ENCODE peak calls at places on chromosomes 16 and 17, in seven cellular contexts. One of them, this sample, is unnamed.
A peak's percentile ranks its signal among the peaks of the same experiment; 100 is the strongest.

GRCh38 chr16:28292731-28293588 is 635 bp downstream of the SBK1 start:
- DNase-seq in NB4: no peak
- DNase-seq in AG09309: no peak
- DNase-seq in natural killer cell: no peak
- DNase-seq in esophagus muscularis mucosa: no peak
- DNase-seq in bronchial epithelial cell: no peak
- DNase-seq in cardiac fibroblast: no peak
- DNase-seq in this sample: no peak

GRCh38 chr16:57607676-57608461 is 20.6 kb upstream of the ADGRG1 start:
- DNase-seq in NB4: no peak
- DNase-seq in AG09309: no peak
- DNase-seq in natural killer cell: peak; percentile 2
- DNase-seq in esophagus muscularis mucosa: no peak
- DNase-seq in bronchial epithelial cell: no peak
- DNase-seq in cardiac fibroblast: no peak
- DNase-seq in this sample: no peak

GRCh38 chr16:28609631-28610594 is at the start of gene SULT1A1:
- DNase-seq in NB4: no peak
- DNase-seq in AG09309: no peak
- DNase-seq in natural killer cell: no peak
- DNase-seq in esophagus muscularis mucosa: peak; percentile 92
- DNase-seq in bronchial epithelial cell: peak; percentile 29
- DNase-seq in cardiac fibroblast: peak; percentile 72
- DNase-seq in this sample: no peak

GRCh38 chr17:1920948-1921351 is 91.1 kb downstream of the RPA1 start:
- DNase-seq in NB4: no peak
- DNase-seq in AG09309: no peak
- DNase-seq in natural killer cell: no peak
- DNase-seq in esophagus muscularis mucosa: no peak
- DNase-seq in bronchial epithelial cell: no peak
- DNase-seq in cardiac fibroblast: no peak
- DNase-seq in this sample: no peak

GRCh38 chr17:43832168-43832975 is 574 bp downstream of the MPP3 start:
- DNase-seq in NB4: no peak
- DNase-seq in AG09309: no peak
- DNase-seq in natural killer cell: no peak
- DNase-seq in esophagus muscularis mucosa: no peak
- DNase-seq in bronchial epithelial cell: peak; percentile 73
- DNase-seq in cardiac fibroblast: peak; percentile 55
- DNase-seq in this sample: no peak

GRCh38 chr17:57295526-57296023 is 39.3 kb downstream of the MSI2 start:
- DNase-seq in NB4: no peak
- DNase-seq in AG09309: no peak
- DNase-seq in natural killer cell: no peak
- DNase-seq in esophagus muscularis mucosa: no peak
- DNase-seq in bronchial epithelial cell: no peak
- DNase-seq in cardiac fibroblast: no peak
- DNase-seq in this sample: no peak

GRCh38 chr17:29124135-29124930 is 55.9 kb downstream of the MYO18A start:
- DNase-seq in NB4: peak; percentile 88
- DNase-seq in AG09309: peak; percentile 53
- DNase-seq in natural killer cell: no peak
- DNase-seq in esophagus muscularis mucosa: no peak
- DNase-seq in bronchial epithelial cell: peak; percentile 70
- DNase-seq in cardiac fibroblast: peak; percentile 88
- DNase-seq in this sample: no peak

GRCh38 chr17:27343972-27344607 is 50.2 kb downstream of the WSB1 start:
- DNase-seq in NB4: no peak
- DNase-seq in AG09309: no peak
- DNase-seq in natural killer cell: no peak
- DNase-seq in esophagus muscularis mucosa: no peak
- DNase-seq in bronchial epithelial cell: no peak
- DNase-seq in cardiac fibroblast: peak; percentile 74
- DNase-seq in this sample: no peak

GRCh38 chr17:66655861-66656260 is 179.1 kb upstream of the CACNG5 start:
- DNase-seq in NB4: peak; percentile 51
- DNase-seq in AG09309: peak; percentile 27
- DNase-seq in natural killer cell: no peak
- DNase-seq in esophagus muscularis mucosa: no peak
- DNase-seq in bronchial epithelial cell: peak; percentile 98
- DNase-seq in cardiac fibroblast: peak; percentile 56
- DNase-seq in this sample: no peak

GRCh38 chr17:36072431-36073121 is 8.5 kb downstream of the CCL18 start:
- DNase-seq in NB4: peak; percentile 81
- DNase-seq in AG09309: no peak
- DNase-seq in natural killer cell: peak; percentile 62
- DNase-seq in esophagus muscularis mucosa: no peak
- DNase-seq in bronchial epithelial cell: peak; percentile 21
- DNase-seq in cardiac fibroblast: peak; percentile 43
- DNase-seq in this sample: peak; percentile 69

GRCh38 chr17:75010683-75011406 is 1.6 kb upstream of the MRPL58 start:
- DNase-seq in NB4: no peak
- DNase-seq in AG09309: no peak
- DNase-seq in natural killer cell: no peak
- DNase-seq in esophagus muscularis mucosa: no peak
- DNase-seq in bronchial epithelial cell: peak; percentile 54
- DNase-seq in cardiac fibroblast: peak; percentile 48
- DNase-seq in this sample: no peak

GRCh38 chr17:57296231-57296630 is 39.9 kb downstream of the MSI2 start:
- DNase-seq in NB4: no peak
- DNase-seq in AG09309: no peak
- DNase-seq in natural killer cell: no peak
- DNase-seq in esophagus muscularis mucosa: no peak
- DNase-seq in bronchial epithelial cell: no peak
- DNase-seq in cardiac fibroblast: no peak
- DNase-seq in this sample: no peak

GRCh38 chr16:54331241-54332002 is 44.8 kb upstream of the IRX3 start:
- DNase-seq in NB4: no peak
- DNase-seq in AG09309: no peak
- DNase-seq in natural killer cell: no peak
- DNase-seq in esophagus muscularis mucosa: no peak
- DNase-seq in bronchial epithelial cell: no peak
- DNase-seq in cardiac fibroblast: no peak
- DNase-seq in this sample: no peak

GRCh38 chr16:11080999-11081630 is 136.8 kb downstream of the CLEC16A start:
- DNase-seq in NB4: no peak
- DNase-seq in AG09309: no peak
- DNase-seq in natural killer cell: no peak
- DNase-seq in esophagus muscularis mucosa: no peak
- DNase-seq in bronchial epithelial cell: no peak
- DNase-seq in cardiac fibroblast: no peak
- DNase-seq in this sample: no peak

GRCh38 chr16:11078812-11079459 is 134.6 kb downstream of the CLEC16A start:
- DNase-seq in NB4: no peak
- DNase-seq in AG09309: peak; percentile 87
- DNase-seq in natural killer cell: no peak
- DNase-seq in esophagus muscularis mucosa: no peak
- DNase-seq in bronchial epithelial cell: no peak
- DNase-seq in cardiac fibroblast: peak; percentile 93
- DNase-seq in this sample: no peak

GRCh38 chr16:11082108-11082859 is 137.9 kb downstream of the CLEC16A start:
- DNase-seq in NB4: peak; percentile 38
- DNase-seq in AG09309: no peak
- DNase-seq in natural killer cell: no peak
- DNase-seq in esophagus muscularis mucosa: no peak
- DNase-seq in bronchial epithelial cell: no peak
- DNase-seq in cardiac fibroblast: no peak
- DNase-seq in this sample: no peak

GRCh38 chr16:11080327-11080967 is 136.1 kb downstream of the CLEC16A start:
- DNase-seq in NB4: no peak
- DNase-seq in AG09309: no peak
- DNase-seq in natural killer cell: no peak
- DNase-seq in esophagus muscularis mucosa: no peak
- DNase-seq in bronchial epithelial cell: no peak
- DNase-seq in cardiac fibroblast: no peak
- DNase-seq in this sample: no peak

GRCh38 chr16:11079657-11080187 is 135.4 kb downstream of the CLEC16A start:
- DNase-seq in NB4: no peak
- DNase-seq in AG09309: peak; percentile 90
- DNase-seq in natural killer cell: no peak
- DNase-seq in esophagus muscularis mucosa: no peak
- DNase-seq in bronchial epithelial cell: no peak
- DNase-seq in cardiac fibroblast: peak; percentile 77
- DNase-seq in this sample: no peak
- TF ChIP-seq CTCF in NB4: no peak
- TF ChIP-seq CTCF in AG09309: no peak
- TF ChIP-seq CTCF in natural killer cell: no peak
- TF ChIP-seq CTCF in esophagus muscularis mucosa: no peak
- TF ChIP-seq CTCF in bronchial epithelial cell: no peak
- TF ChIP-seq CTCF in cardiac fibroblast: no peak
- TF ChIP-seq CTCF in this sample: no peak

GRCh38 chr17:48307814-48308411 is 122.1 kb downstream of the SKAP1 start:
- DNase-seq in NB4: peak; percentile 60
- DNase-seq in AG09309: peak; percentile 16
- DNase-seq in natural killer cell: peak; percentile 29
- DNase-seq in esophagus muscularis mucosa: no peak
- DNase-seq in bronchial epithelial cell: peak; percentile 66
- DNase-seq in cardiac fibroblast: peak; percentile 70
- DNase-seq in this sample: no peak

GRCh38 chr17:48313096-48313495 is 116.9 kb downstream of the SKAP1 start:
- DNase-seq in NB4: no peak
- DNase-seq in AG09309: no peak
- DNase-seq in natural killer cell: no peak
- DNase-seq in esophagus muscularis mucosa: no peak
- DNase-seq in bronchial epithelial cell: no peak
- DNase-seq in cardiac fibroblast: no peak
- DNase-seq in this sample: no peak

GRCh38 chr17:48308591-48308990 is 121.4 kb downstream of the SKAP1 start:
- DNase-seq in NB4: no peak
- DNase-seq in AG09309: no peak
- DNase-seq in natural killer cell: no peak
- DNase-seq in esophagus muscularis mucosa: no peak
- DNase-seq in bronchial epithelial cell: no peak
- DNase-seq in cardiac fibroblast: no peak
- DNase-seq in this sample: no peak

GRCh38 chr17:48311324-48311723 is 118.7 kb downstream of the SKAP1 start:
- DNase-seq in NB4: no peak
- DNase-seq in AG09309: no peak
- DNase-seq in natural killer cell: no peak
- DNase-seq in esophagus muscularis mucosa: no peak
- DNase-seq in bronchial epithelial cell: no peak
- DNase-seq in cardiac fibroblast: no peak
- DNase-seq in this sample: no peak

DNA sequence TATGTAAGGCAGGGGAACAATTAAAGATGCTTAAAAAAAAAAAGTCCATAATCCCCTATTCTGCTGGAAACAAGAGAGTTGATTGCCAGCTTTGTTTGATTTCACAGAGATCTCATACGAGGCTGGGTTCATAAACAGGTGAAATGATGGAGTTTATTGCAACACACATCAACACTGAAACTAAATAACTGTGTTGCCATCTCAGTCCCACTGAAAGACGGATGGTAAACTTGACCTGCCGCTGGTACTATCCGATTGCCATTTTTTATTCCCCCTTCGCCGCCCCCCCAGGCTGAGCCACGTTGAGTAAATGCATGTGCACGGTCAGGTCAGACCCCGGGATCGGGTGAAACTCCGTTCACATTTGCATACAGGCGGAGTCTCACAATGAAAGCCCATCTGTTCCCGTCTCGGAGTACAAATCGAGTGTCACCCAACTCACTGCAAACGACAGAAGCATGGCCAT is 119.2 kb downstream of the SKAP1 start:
- DNase-seq in NB4: no peak
- DNase-seq in AG09309: no peak
- DNase-seq in natural killer cell: no peak
- DNase-seq in esophagus muscularis mucosa: no peak
- DNase-seq in bronchial epithelial cell: no peak
- DNase-seq in cardiac fibroblast: no peak
- DNase-seq in this sample: no peak
- TF ChIP-seq CTCF in NB4: no peak
- TF ChIP-seq CTCF in AG09309: no peak
- TF ChIP-seq CTCF in natural killer cell: no peak
- TF ChIP-seq CTCF in esophagus muscularis mucosa: no peak
- TF ChIP-seq CTCF in bronchial epithelial cell: no peak
- TF ChIP-seq CTCF in cardiac fibroblast: no peak
- TF ChIP-seq CTCF in this sample: no peak

GRCh38 chr16:1932050-1933028 is 10.7 kb downstream of the MSRB1 start:
- DNase-seq in NB4: no peak
- DNase-seq in AG09309: no peak
- DNase-seq in natural killer cell: no peak
- DNase-seq in esophagus muscularis mucosa: no peak
- DNase-seq in bronchial epithelial cell: peak; percentile 30
- DNase-seq in cardiac fibroblast: no peak
- DNase-seq in this sample: no peak

GRCh38 chr16:1930338-1930720 is 12.1 kb upstream of the HS3ST6 start:
- DNase-seq in NB4: no peak
- DNase-seq in AG09309: no peak
- DNase-seq in natural killer cell: no peak
- DNase-seq in esophagus muscularis mucosa: no peak
- DNase-seq in bronchial epithelial cell: no peak
- DNase-seq in cardiac fibroblast: no peak
- DNase-seq in this sample: no peak

GRCh38 chr16:1926223-1926718 is 8.1 kb upstream of the HS3ST6 start:
- DNase-seq in NB4: no peak
- DNase-seq in AG09309: no peak
- DNase-seq in natural killer cell: no peak
- DNase-seq in esophagus muscularis mucosa: no peak
- DNase-seq in bronchial epithelial cell: no peak
- DNase-seq in cardiac fibroblast: no peak
- DNase-seq in this sample: no peak

GRCh38 chr16:1929578-1930337 is 11.5 kb upstream of the HS3ST6 start:
- DNase-seq in NB4: peak; percentile 88
- DNase-seq in AG09309: peak; percentile 25
- DNase-seq in natural killer cell: peak; percentile 96
- DNase-seq in esophagus muscularis mucosa: peak; percentile 96
- DNase-seq in bronchial epithelial cell: peak; percentile 41
- DNase-seq in cardiac fibroblast: peak; percentile 88
- DNase-seq in this sample: peak; percentile 89

GRCh38 chr16:1929105-1929504 is 10.9 kb upstream of the HS3ST6 start:
- DNase-seq in NB4: peak; percentile 47
- DNase-seq in AG09309: no peak
- DNase-seq in natural killer cell: no peak
- DNase-seq in esophagus muscularis mucosa: no peak
- DNase-seq in bronchial epithelial cell: no peak
- DNase-seq in cardiac fibroblast: peak; percentile 37
- DNase-seq in this sample: no peak
- TF ChIP-seq CTCF in NB4: no peak
- TF ChIP-seq CTCF in AG09309: no peak
- TF ChIP-seq CTCF in natural killer cell: no peak
- TF ChIP-seq CTCF in esophagus muscularis mucosa: no peak
- TF ChIP-seq CTCF in bronchial epithelial cell: no peak
- TF ChIP-seq CTCF in cardiac fibroblast: no peak
- TF ChIP-seq CTCF in this sample: no peak

GRCh38 chr16:12811441-12812198 is 7.9 kb upstream of the CPPED1 start:
- DNase-seq in NB4: no peak
- DNase-seq in AG09309: no peak
- DNase-seq in natural killer cell: no peak
- DNase-seq in esophagus muscularis mucosa: no peak
- DNase-seq in bronchial epithelial cell: no peak
- DNase-seq in cardiac fibroblast: no peak
- DNase-seq in this sample: no peak

GRCh38 chr16:12818331-12818730 is 14.6 kb upstream of the CPPED1 start:
- DNase-seq in NB4: no peak
- DNase-seq in AG09309: no peak
- DNase-seq in natural killer cell: no peak
- DNase-seq in esophagus muscularis mucosa: no peak
- DNase-seq in bronchial epithelial cell: no peak
- DNase-seq in cardiac fibroblast: no peak
- DNase-seq in this sample: no peak

GRCh38 chr16:12819126-12820117 is 15.7 kb upstream of the CPPED1 start:
- DNase-seq in NB4: peak; percentile 73
- DNase-seq in AG09309: no peak
- DNase-seq in natural killer cell: peak; percentile 71
- DNase-seq in esophagus muscularis mucosa: no peak
- DNase-seq in bronchial epithelial cell: no peak
- DNase-seq in cardiac fibroblast: peak; percentile 66
- DNase-seq in this sample: peak; percentile 40

GRCh38 chr16:12815361-12815760 is 11.7 kb upstream of the CPPED1 start:
- DNase-seq in NB4: no peak
- DNase-seq in AG09309: no peak
- DNase-seq in natural killer cell: no peak
- DNase-seq in esophagus muscularis mucosa: no peak
- DNase-seq in bronchial epithelial cell: no peak
- DNase-seq in cardiac fibroblast: no peak
- DNase-seq in this sample: no peak
- TF ChIP-seq CTCF in NB4: no peak
- TF ChIP-seq CTCF in AG09309: peak; percentile 27
- TF ChIP-seq CTCF in natural killer cell: no peak
- TF ChIP-seq CTCF in esophagus muscularis mucosa: no peak
- TF ChIP-seq CTCF in bronchial epithelial cell: no peak
- TF ChIP-seq CTCF in cardiac fibroblast: no peak
- TF ChIP-seq CTCF in this sample: no peak